ENCODE peak calls at places on chromosomes 16 and 17, in eight cellular contexts. I, M, O, D, V, Y, H and J are unnamed samples.

GRCh38 chr16:67645397-67646121 is 615 bp downstream of the CARMIL2 start:
- DNase-seq in I (no peak), D (no peak), Y (no peak), V (no peak), O (no peak), M (no peak), H (no peak), J (no peak)

GRCh38 chr17:57739402-57740224 is 5.5 kb downstream of the CCDC182 start:
- DNase-seq in M (no peak), I (no peak), V (peak), H (peak), O (no peak), D (peak), Y (peak), J (peak)

GRCh38 chr16:515175-515962 is 12.1 kb upstream of the CAPN15 start:
- DNase-seq in V (no peak), D (no peak), I (no peak), O (peak), M (no peak), H (no peak), Y (no peak), J (no peak)

GRCh38 chr16:57531253-57531575 is 5.2 kb downstream of the CCDC102A start:
- DNase-seq in D (no peak), Y (no peak), M (no peak), V (no peak), I (no peak), O (no peak), H (no peak), J (no peak)

GRCh38 chr17:21686165-21687015 is 5.9 kb upstream of the KCNJ18 start:
- DNase-seq in Y (no peak), I (no peak), V (no peak), H (no peak), M (no peak), D (no peak), O (no peak), J (peak)

GRCh38 chr16:27792486-27793275 is 242.7 kb downstream of the KATNIP start:
- DNase-seq in Y (no peak), I (no peak), O (no peak), H (no peak), M (no peak), V (no peak), D (no peak), J (no peak)

GRCh38 chr17:48995332-48995870 is 1.8 kb upstream of the IGF2BP1 start:
- DNase-seq in Y (peak), O (peak), I (peak), M (no peak), D (no peak), H (no peak), V (no peak), J (peak)

GRCh38 chr17:37828313-37829124 is 83.7 kb upstream of the HNF1B start:
- DNase-seq in O (peak), D (no peak), V (peak), I (no peak), M (no peak), Y (peak), H (no peak), J (peak)

GRCh38 chr16:87855852-87856715 is 13.2 kb downstream of the SLC7A5 start:
- DNase-seq in Y (no peak), H (peak), I (no peak), V (no peak), O (no peak), M (no peak), D (no peak), J (peak)

DNA sequence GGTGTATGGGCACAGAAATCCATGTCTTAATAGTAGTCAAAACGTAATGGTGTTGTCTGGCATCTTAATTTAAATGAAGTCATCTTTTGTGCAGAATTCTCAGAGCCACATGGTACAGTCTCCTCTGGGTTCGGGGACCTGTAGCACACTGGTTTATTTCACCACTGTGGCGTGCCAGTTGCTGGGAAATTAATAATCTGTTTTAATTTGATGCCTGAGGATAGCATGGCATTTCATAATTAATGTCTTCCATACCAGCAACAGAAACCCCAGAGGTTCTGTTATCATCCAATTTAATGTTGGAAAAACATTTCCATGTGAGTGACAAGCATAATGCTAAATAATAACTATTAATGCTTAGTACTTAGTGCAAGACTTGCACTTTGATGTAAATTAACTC is 51.0 kb downstream of the SNX29 start:
- DNase-seq in D (no peak), O (no peak), I (no peak), M (no peak), V (no peak), H (no peak), Y (no peak), J (no peak)
- H3K4me3 ChIP-seq in D (peak), O (no peak), I (no peak), M (no peak), V (no peak), H (no peak), Y (no peak), J (no peak)

GRCh38 chr16:17470871-17471744 is at the start of gene XYLT1:
- DNase-seq in Y (no peak), V (peak), M (no peak), D (no peak), I (peak), O (no peak), H (no peak), J (peak)
- TF ChIP-seq MAX in Y (no peak), V (no peak), M (no peak), D (no peak), I (no peak), O (no peak), H (no peak), J (no peak)

GRCh38 chr16:30896890-30897730 is 696 bp downstream of the CTF1 start:
- DNase-seq in D (peak), M (no peak), Y (peak), O (peak), H (peak), I (peak), V (peak), J (peak)
- TF ChIP-seq POLR2A in D (no peak), M (no peak), Y (peak), O (no peak), H (peak), I (no peak), V (no peak), J (no peak)

GRCh38 chr17:44776628-44777393 is 18.0 kb downstream of the ADAM11 start:
- DNase-seq in M (no peak), Y (no peak), O (no peak), D (no peak), H (no peak), I (no peak), V (no peak), J (no peak)

GRCh38 chr17:44777394-44778348 is 18.9 kb downstream of the ADAM11 start:
- DNase-seq in I (no peak), Y (no peak), V (no peak), H (no peak), D (no peak), O (no peak), M (no peak), J (no peak)

GRCh38 chr17:44779211-44780025 is 20.6 kb downstream of the ADAM11 start:
- DNase-seq in M (peak), V (peak), I (peak), D (peak), O (peak), H (peak), Y (peak), J (peak)

GRCh38 chr17:44780161-44780560 is 21.4 kb downstream of the ADAM11 start:
- DNase-seq in O (no peak), I (no peak), M (no peak), V (no peak), Y (no peak), H (no peak), D (no peak), J (no peak)

GRCh38 chr17:44778656-44779210 is 19.9 kb downstream of the ADAM11 start:
- DNase-seq in V (no peak), M (no peak), O (no peak), I (no peak), Y (no peak), H (no peak), D (no peak), J (no peak)
- H3K4me3 ChIP-seq in V (peak), M (no peak), O (no peak), I (peak), Y (peak), H (peak), D (peak), J (no peak)